ENCODE peak calls at places on chromosomes 11 and 22, in ten cellular contexts. C is adrenal gland, Y is GM12865, X is uterus, O is A673, A is ovary, V is mucosa of descending colon, U is testis, J is pancreas, W is cardiac muscle cell. R is an unnamed sample.
A peak's percentile ranks its signal among the peaks of the same experiment; 100 is the strongest.

GRCh38 chr11:76627541-76628082 is 42.9 kb downstream of the LRRC32 start:
- DNase-seq in C (no peak), Y (no peak), X (no peak), O (no peak), A (no peak), V (no peak), U (no peak), J (no peak), W (no peak), R (no peak)

GRCh38 chr22:16563555-16564520 is 28.8 kb downstream of the CCT8L2 start:
- DNase-seq in C (no peak), Y (no peak), X (no peak), O (no peak), A (no peak), V (no peak), U (no peak), J (no peak), W (no peak), R (no peak)

GRCh38 chr11:71207563-71207962 is 44.8 kb downstream of the SHANK2 start:
- DNase-seq in C (no peak), Y (no peak), X (no peak), O (no peak), A (no peak), V (no peak), U (no peak), J (no peak), W (no peak), R (no peak)

GRCh38 chr11:79092791-79093313 is 348.0 kb downstream of the TENM4 start:
- DNase-seq in C (peak; percentile 39), Y (peak; percentile 10), X (peak; percentile 52), O (peak; percentile 49), A (no peak), V (peak; percentile 5), U (no peak), J (peak; percentile 37), W (no peak), R (no peak)

GRCh38 chr22:19423906-19424500 is 7.5 kb downstream of the HIRA start:
- DNase-seq in C (no peak), Y (no peak), X (no peak), O (no peak), A (no peak), V (no peak), U (no peak), J (no peak), W (no peak), R (no peak)

GRCh38 chr11:118911113-118911879 is 14.4 kb downstream of the BCL9L start:
- DNase-seq in C (peak; percentile 51), Y (no peak), X (peak; percentile 56), O (peak; percentile 61), A (no peak), V (peak; percentile 59), U (no peak), J (peak; percentile 48), W (no peak), R (no peak)

GRCh38 chr22:31588970-31589675 is 72.9 kb downstream of the PISD start:
- DNase-seq in C (no peak), Y (no peak), X (no peak), O (no peak), A (no peak), V (peak; percentile 49), U (no peak), J (no peak), W (no peak), R (no peak)

GRCh38 chr22:35352214-35353111 is 28.4 kb upstream of the HMOX1 start:
- DNase-seq in C (peak; percentile 85), Y (peak; percentile 77), X (peak; percentile 59), O (no peak), A (no peak), V (peak; percentile 59), U (peak; percentile 52), J (peak; percentile 73), W (peak; percentile 57), R (peak; percentile 59)

GRCh38 chr11:44632466-44633123 is 67.1 kb downstream of the CD82 start:
- DNase-seq in C (peak; percentile 28), Y (peak; percentile 54), X (no peak), O (peak; percentile 68), A (peak; percentile 36), V (peak; percentile 48), U (peak; percentile 41), J (no peak), W (peak; percentile 53), R (peak; percentile 55)

GRCh38 chr22:30015846-30016245 is 64.4 kb upstream of the HORMAD2 start:
- DNase-seq in C (no peak), Y (no peak), X (no peak), O (no peak), A (no peak), V (no peak), U (no peak), J (no peak), W (no peak), R (no peak)

GRCh38 chr11:69630009-69630870 is 10.7 kb upstream of the CCND1 start:
- DNase-seq in C (no peak), Y (no peak), X (no peak), O (peak; percentile 75), A (no peak), V (no peak), U (no peak), J (no peak), W (no peak), R (no peak)

GRCh38 chr11:116533186-116533825 is 239.5 kb downstream of the BUD13 start:
- DNase-seq in C (no peak), Y (no peak), X (no peak), O (no peak), A (no peak), V (no peak), U (no peak), J (no peak), W (no peak), R (no peak)

GRCh38 chr11:109644158-109644557 is 222.2 kb downstream of the C11orf87 start:
- DNase-seq in C (no peak), Y (no peak), X (no peak), O (peak; percentile 96), A (no peak), V (no peak), U (no peak), J (no peak), W (peak; percentile 83), R (no peak)

GRCh38 chr22:36201630-36202312 is at the start of gene APOL4:
- DNase-seq in C (peak; percentile 68), Y (no peak), X (peak; percentile 75), O (peak; percentile 42), A (peak; percentile 89), V (peak; percentile 65), U (peak; percentile 75), J (peak; percentile 68), W (no peak), R (no peak)

GRCh38 chr22:46664301-46664855 is 44.2 kb downstream of the GRAMD4 start:
- DNase-seq in C (no peak), Y (no peak), X (no peak), O (no peak), A (no peak), V (no peak), U (no peak), J (no peak), W (no peak), R (no peak)

GRCh38 chr22:23144926-23145906 is at the start of gene RAB36:
- DNase-seq in C (peak; percentile 100), Y (peak; percentile 95), X (peak; percentile 99), O (peak; percentile 99), A (peak; percentile 100), V (peak; percentile 99), U (peak; percentile 100), J (peak; percentile 93), W (peak; percentile 99), R (peak; percentile 84)

GRCh38 chr11:104090767-104091166 is 54.3 kb downstream of the DDI1 start:
- DNase-seq in C (no peak), Y (no peak), X (no peak), O (peak; percentile 70), A (no peak), V (no peak), U (no peak), J (no peak), W (no peak), R (no peak)

GRCh38 chr11:27795955-27796861 is 96.0 kb upstream of the BDNF start:
- DNase-seq in C (no peak), Y (no peak), X (no peak), O (no peak), A (no peak), V (peak; percentile 80), U (no peak), J (no peak), W (no peak), R (no peak)

GRCh38 chr22:45441158-45441557 is 27.7 kb downstream of the RIBC2 start:
- DNase-seq in C (peak; percentile 58), Y (peak; percentile 58), X (peak; percentile 73), O (peak; percentile 64), A (peak; percentile 78), V (peak; percentile 68), U (peak; percentile 82), J (peak; percentile 33), W (peak; percentile 80), R (peak; percentile 50)
- TF ChIP-seq CTCF in C (peak; percentile 57), Y (peak; percentile 55), X (peak; percentile 73), O (peak; percentile 76), A (peak; percentile 48), V (peak; percentile 29), U (peak; percentile 72), J (peak; percentile 11), W (peak; percentile 82), R (peak; percentile 61)

GRCh38 chr22:38479096-38479840 is 11.4 kb downstream of the KDELR3 start:
- DNase-seq in C (no peak), Y (no peak), X (no peak), O (no peak), A (no peak), V (no peak), U (no peak), J (no peak), W (no peak), R (no peak)
- TF ChIP-seq CTCF in C (no peak), Y (no peak), X (no peak), O (no peak), A (no peak), V (no peak), U (no peak), J (no peak), W (no peak), R (no peak)

DNA sequence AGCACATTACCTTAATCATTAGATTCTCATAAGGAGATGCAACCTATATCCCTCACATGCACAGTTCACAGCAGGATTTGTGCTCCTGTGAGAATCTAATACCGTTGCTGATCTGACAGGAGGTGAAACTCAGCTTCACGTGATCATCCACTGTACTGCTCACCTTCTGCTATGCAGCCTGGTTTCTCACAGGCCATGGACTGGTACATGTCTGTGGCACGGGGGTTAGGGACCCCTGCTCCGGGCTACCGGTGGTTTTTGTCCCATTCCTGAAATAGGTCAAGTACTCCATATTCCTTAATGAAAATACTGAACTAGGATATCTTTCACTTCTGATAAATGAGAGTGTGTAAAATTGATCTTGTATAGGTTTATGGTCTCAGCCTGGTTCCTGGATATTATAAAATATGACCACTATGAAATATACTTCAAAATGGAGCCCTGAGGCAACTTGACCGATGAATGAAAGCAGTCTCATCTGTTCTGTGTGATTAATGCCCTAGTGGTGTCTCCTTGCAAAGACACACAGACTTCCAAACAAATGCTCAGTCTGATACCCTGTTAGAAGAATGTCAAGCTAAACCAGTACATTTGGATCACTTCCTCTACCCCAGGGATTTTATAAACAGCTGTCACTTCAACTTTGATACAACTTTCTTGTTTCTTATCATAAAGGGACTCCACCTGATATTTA is 492.9 kb upstream of the ANO3 start:
- DNase-seq in C (no peak), Y (no peak), X (no peak), O (no peak), A (no peak), V (no peak), U (no peak), J (no peak), W (no peak), R (no peak)
- TF ChIP-seq CTCF in C (no peak), Y (no peak), X (no peak), O (no peak), A (no peak), V (no peak), U (no peak), J (no peak), W (no peak), R (no peak)

GRCh38 chr11:20672575-20672974 is 3.2 kb downstream of the NELL1 start:
- DNase-seq in C (no peak), Y (peak; percentile 16), X (no peak), O (peak; percentile 13), A (no peak), V (no peak), U (no peak), J (no peak), W (peak; percentile 36), R (no peak)
- TF ChIP-seq CTCF in C (peak; percentile 11), Y (peak; percentile 34), X (no peak), O (peak; percentile 46), A (no peak), V (no peak), U (no peak), J (no peak), W (peak; percentile 40), R (peak; percentile 37)

R was measured in GM10248.